ENCODE peak calls at places on chromosomes 6 and 20, in four cellular contexts. One of them, this sample, is unnamed.

GRCh38 chr6:37910998-37911397 is 91.5 kb downstream of the ZFAND3 start:
- DNase-seq in HCT116: no peak
- DNase-seq in K562: no peak
- DNase-seq in HepG2: no peak
- DNase-seq in this sample: no peak

GRCh38 chr6:21022343-21023107 is 488.3 kb downstream of the CDKAL1 start:
- DNase-seq in HCT116: peak
- DNase-seq in K562: peak
- DNase-seq in HepG2: peak
- DNase-seq in this sample: peak

GRCh38 chr20:64246616-64247311 is 8.8 kb upstream of the PCMTD2 start:
- DNase-seq in HCT116: no peak
- DNase-seq in K562: no peak
- DNase-seq in HepG2: no peak
- DNase-seq in this sample: no peak

GRCh38 chr20:37165031-37165430 is 14.1 kb upstream of the RPN2 start:
- DNase-seq in HCT116: no peak
- DNase-seq in K562: no peak
- DNase-seq in HepG2: no peak
- DNase-seq in this sample: no peak

GRCh38 chr6:47098570-47098993 is 56.5 kb upstream of the ADGRF1 start:
- DNase-seq in HCT116: no peak
- DNase-seq in K562: no peak
- DNase-seq in HepG2: no peak
- DNase-seq in this sample: no peak

GRCh38 chr6:129203190-129203900 is 320.4 kb downstream of the LAMA2 start:
- DNase-seq in HCT116: no peak
- DNase-seq in K562: no peak
- DNase-seq in HepG2: no peak
- DNase-seq in this sample: no peak

GRCh38 chr6:15879372-15880261 is 216.8 kb upstream of the DTNBP1 start:
- DNase-seq in HCT116: no peak
- DNase-seq in K562: peak
- DNase-seq in HepG2: no peak
- DNase-seq in this sample: no peak

GRCh38 chr20:37327748-37328147 is 18.2 kb upstream of the SRC start:
- DNase-seq in HCT116: no peak
- DNase-seq in K562: no peak
- DNase-seq in HepG2: no peak
- DNase-seq in this sample: no peak

GRCh38 chr6:15841937-15842698 is 179.3 kb upstream of the DTNBP1 start:
- DNase-seq in HCT116: no peak
- DNase-seq in K562: no peak
- DNase-seq in HepG2: no peak
- DNase-seq in this sample: no peak

GRCh38 chr20:38201356-38201755 is 36.3 kb upstream of the TGM2 start:
- DNase-seq in HCT116: no peak
- DNase-seq in K562: peak
- DNase-seq in HepG2: no peak
- DNase-seq in this sample: no peak

GRCh38 chr6:41560440-41561192 is 14.4 kb downstream of the FOXP4 start:
- DNase-seq in HCT116: no peak
- DNase-seq in K562: no peak
- DNase-seq in HepG2: no peak
- DNase-seq in this sample: no peak

GRCh38 chr20:41748756-41749582 is 130.8 kb upstream of the CHD6 start:
- DNase-seq in HCT116: no peak
- DNase-seq in K562: peak
- DNase-seq in HepG2: no peak
- DNase-seq in this sample: no peak

GRCh38 chr6:151847064-151847463 is 39.6 kb downstream of the ESR1 start:
- DNase-seq in HCT116: no peak
- DNase-seq in K562: peak
- DNase-seq in HepG2: peak
- DNase-seq in this sample: no peak

GRCh38 chr6:77292564-77293546 is 170.4 kb downstream of the HTR1B start:
- DNase-seq in HCT116: peak
- DNase-seq in K562: no peak
- DNase-seq in HepG2: no peak
- DNase-seq in this sample: peak

GRCh38 chr6:133693565-133693964 is 195.3 kb upstream of the TCF21 start:
- DNase-seq in HCT116: no peak
- DNase-seq in K562: no peak
- DNase-seq in HepG2: no peak
- DNase-seq in this sample: no peak

GRCh38 chr20:59010995-59011873 is 4.2 kb upstream of the CTSZ start:
- DNase-seq in HCT116: no peak
- DNase-seq in K562: peak
- DNase-seq in HepG2: peak
- DNase-seq in this sample: no peak

GRCh38 chr6:99241905-99242534 is 107.5 kb downstream of the FAXC start:
- DNase-seq in HCT116: peak
- DNase-seq in K562: peak
- DNase-seq in HepG2: peak
- DNase-seq in this sample: no peak

GRCh38 chr6:30557683-30557981 is 537 bp downstream of the PRR3 start:
- DNase-seq in HCT116: peak
- DNase-seq in K562: peak
- DNase-seq in HepG2: no peak
- DNase-seq in this sample: no peak

GRCh38 chr20:35463455-35464300 is 8.3 kb downstream of the CEP250 start:
- DNase-seq in HCT116: peak
- DNase-seq in K562: peak
- DNase-seq in HepG2: peak
- DNase-seq in this sample: peak

GRCh38 chr6:32195902-32196681 is 3.6 kb upstream of the GPSM3 start:
- DNase-seq in HCT116: peak
- DNase-seq in K562: peak
- DNase-seq in HepG2: peak
- DNase-seq in this sample: no peak

GRCh38 chr6:143596857-143597256 is 80.9 kb upstream of the PHACTR2 start:
- DNase-seq in HCT116: no peak
- DNase-seq in K562: no peak
- DNase-seq in HepG2: no peak
- DNase-seq in this sample: no peak

GRCh38 chr6:135638108-135638507 is 140.6 kb upstream of the AHI1 start:
- DNase-seq in HCT116: no peak
- DNase-seq in K562: no peak
- DNase-seq in HepG2: no peak
- DNase-seq in this sample: no peak

GRCh38 chr6:136791296-136792065 is 796 bp downstream of the MAP3K5 start:
- DNase-seq in HCT116: no peak
- DNase-seq in K562: peak
- DNase-seq in HepG2: no peak
- DNase-seq in this sample: no peak

GRCh38 chr20:4581838-4582237 is 139.9 kb upstream of the PRND start:
- DNase-seq in HCT116: no peak
- DNase-seq in K562: no peak
- DNase-seq in HepG2: no peak
- DNase-seq in this sample: no peak

GRCh38 chr6:115753446-115753845 is 307.2 kb downstream of the FRK start:
- DNase-seq in HCT116: no peak
- DNase-seq in K562: no peak
- DNase-seq in HepG2: no peak
- DNase-seq in this sample: no peak

GRCh38 chr6:169851641-169852503 is 100.5 kb downstream of the ERMARD start:
- DNase-seq in HCT116: no peak
- DNase-seq in K562: no peak
- DNase-seq in HepG2: no peak
- DNase-seq in this sample: no peak

GRCh38 chr6:159756508-159756907 is 5.3 kb upstream of the ACAT2 start:
- DNase-seq in HCT116: no peak
- DNase-seq in K562: no peak
- DNase-seq in HepG2: no peak
- DNase-seq in this sample: no peak

GRCh38 chr20:50645253-50646068 is 45.9 kb downstream of the RIPOR3 start:
- DNase-seq in HCT116: peak
- DNase-seq in K562: peak
- DNase-seq in HepG2: peak
- DNase-seq in this sample: peak

GRCh38 chr6:131839388-131839787 is 31.6 kb downstream of the ENPP1 start:
- DNase-seq in HCT116: no peak
- DNase-seq in K562: no peak
- DNase-seq in HepG2: no peak
- DNase-seq in this sample: no peak

DNA sequence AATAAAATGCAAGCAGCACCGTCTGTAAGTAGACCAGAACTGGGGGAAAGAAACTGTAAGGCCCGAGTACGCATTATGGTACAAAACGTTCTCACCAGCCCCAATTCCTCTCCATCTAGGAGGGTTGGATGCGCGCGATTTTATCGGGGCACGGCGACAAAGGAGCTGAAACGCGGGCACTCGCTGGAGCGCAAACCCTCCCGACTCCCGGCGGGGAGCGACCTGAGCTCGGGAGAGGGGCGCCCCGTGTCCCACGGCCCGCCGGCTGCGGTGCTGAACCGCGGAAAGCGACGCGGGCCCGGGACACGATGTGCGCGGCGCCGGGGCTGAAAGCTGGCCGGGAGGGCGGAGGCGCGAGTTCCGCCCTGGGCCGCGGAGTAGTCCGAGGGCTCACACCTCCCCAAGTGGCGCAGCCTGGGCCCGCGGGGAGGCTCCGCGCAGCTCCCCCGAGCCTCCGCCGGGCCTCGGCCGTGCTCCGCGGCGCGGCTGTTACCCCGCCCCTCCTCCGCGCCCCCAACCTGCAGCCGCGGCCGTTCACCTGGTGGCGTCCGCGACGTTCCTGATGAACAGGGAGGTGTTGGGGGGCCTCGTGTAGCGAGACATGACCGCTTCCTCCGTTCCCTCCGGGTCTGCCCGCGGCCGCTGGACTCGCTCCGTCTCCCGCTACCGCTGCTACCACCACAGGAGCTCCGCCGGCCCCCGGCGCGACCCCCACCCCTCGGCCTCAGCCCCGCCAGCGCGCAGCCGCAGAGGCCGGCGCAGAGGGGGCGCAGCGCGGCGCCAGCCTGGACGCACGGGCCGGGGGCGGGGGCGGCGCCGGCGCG is at the start of gene SRSF12:
- DNase-seq in HCT116: no peak
- DNase-seq in K562: no peak
- DNase-seq in HepG2: no peak
- DNase-seq in this sample: no peak
- TF ChIP-seq TCF7L2 in HCT116: no peak
- TF ChIP-seq TCF7L2 in K562: no peak
- TF ChIP-seq TCF7L2 in HepG2: no peak
- TF ChIP-seq TCF7L2 in this sample: no peak

DNA sequence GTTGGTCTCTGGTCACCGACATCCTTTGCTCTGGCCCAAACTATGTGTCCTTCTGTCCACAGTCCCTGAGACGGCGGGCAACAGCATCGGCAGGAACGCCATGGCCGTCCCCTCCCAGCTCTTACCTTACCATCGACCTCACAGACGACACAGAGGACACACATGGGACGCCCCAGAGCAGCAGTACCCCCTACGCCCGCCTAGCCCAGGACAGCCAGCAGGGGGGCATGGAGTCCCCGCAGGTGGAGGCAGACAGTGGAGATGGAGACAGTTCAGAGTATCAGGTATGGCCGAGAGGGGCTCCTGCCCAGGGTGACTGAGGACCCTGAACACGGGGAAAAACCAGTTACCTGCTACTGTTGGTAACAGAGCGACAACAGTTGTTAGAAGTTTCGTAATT is 25.0 kb downstream of the DNMT3B start:
- DNase-seq in HCT116: no peak
- DNase-seq in K562: no peak
- DNase-seq in HepG2: no peak
- DNase-seq in this sample: no peak
- TF ChIP-seq POLR2AphosphoS5 in HCT116: no peak
- TF ChIP-seq POLR2AphosphoS5 in K562: no peak
- TF ChIP-seq POLR2AphosphoS5 in HepG2: no peak
- TF ChIP-seq POLR2AphosphoS5 in this sample: no peak

GRCh38 chr6:124962617-124963415 is 579 bp downstream of the RNF217 start:
- DNase-seq in HCT116: no peak
- DNase-seq in K562: peak
- DNase-seq in HepG2: no peak
- DNase-seq in this sample: no peak

GRCh38 chr6:124964084-124964763 is 2.0 kb downstream of the RNF217 start:
- DNase-seq in HCT116: no peak
- DNase-seq in K562: peak
- DNase-seq in HepG2: peak
- DNase-seq in this sample: no peak

GRCh38 chr6:124963416-124964083 is 1.3 kb downstream of the RNF217 start:
- DNase-seq in HCT116: no peak
- DNase-seq in K562: peak
- DNase-seq in HepG2: no peak
- DNase-seq in this sample: no peak

GRCh38 chr6:124967444-124967843 is 5.2 kb downstream of the RNF217 start:
- DNase-seq in HCT116: no peak
- DNase-seq in K562: peak
- DNase-seq in HepG2: no peak
- DNase-seq in this sample: no peak

GRCh38 chr6:124964764-124965105 is 2.5 kb downstream of the RNF217 start:
- DNase-seq in HCT116: no peak
- DNase-seq in K562: peak
- DNase-seq in HepG2: no peak
- DNase-seq in this sample: no peak
- H3K4me3 ChIP-seq in HCT116: peak
- H3K4me3 ChIP-seq in K562: peak
- H3K4me3 ChIP-seq in HepG2: no peak
- H3K4me3 ChIP-seq in this sample: peak

DNA sequence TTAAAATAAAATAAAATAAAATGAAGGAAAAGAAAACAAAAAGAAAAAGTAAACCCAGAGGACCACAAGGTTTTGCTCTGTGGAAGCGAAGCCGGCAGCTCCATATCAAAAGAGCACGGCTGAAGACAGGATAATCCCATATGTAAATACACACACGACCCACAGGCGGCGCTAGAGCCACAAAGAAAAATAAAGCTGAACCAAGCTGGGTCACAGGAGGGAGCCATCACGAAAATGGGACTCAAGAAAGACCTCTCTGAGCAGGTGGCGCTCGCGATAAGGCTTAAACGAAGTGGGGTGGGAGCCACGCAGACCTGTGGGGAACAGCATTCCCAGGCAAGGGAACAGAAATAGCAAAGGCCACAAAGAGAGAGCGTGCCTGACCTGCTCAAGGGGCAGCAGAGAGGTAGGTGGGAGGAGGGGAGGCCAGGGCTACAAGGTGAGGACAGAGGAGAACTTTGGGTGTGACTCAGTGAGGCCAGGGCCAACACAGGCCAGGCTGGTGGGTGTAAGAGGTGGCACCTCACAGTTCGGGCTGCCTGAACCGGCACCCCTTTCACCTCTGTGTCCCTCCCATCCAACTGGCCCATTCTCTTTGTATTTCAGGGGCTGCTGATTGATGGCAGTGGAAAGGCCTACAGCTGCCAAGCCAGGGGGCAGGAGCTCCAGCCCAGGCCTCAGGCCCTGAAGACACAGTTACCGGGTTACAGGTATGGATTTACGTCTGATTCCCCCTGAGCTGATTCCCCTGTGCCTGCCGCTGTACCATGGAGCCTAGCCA is 26.0 kb downstream of the PTGIS start:
- DNase-seq in HCT116: peak
- DNase-seq in K562: peak
- DNase-seq in HepG2: peak
- DNase-seq in this sample: peak
- TF ChIP-seq TCF7L2 in HCT116: no peak
- TF ChIP-seq TCF7L2 in K562: no peak
- TF ChIP-seq TCF7L2 in HepG2: no peak
- TF ChIP-seq TCF7L2 in this sample: no peak

This sample was measured in Panc1.